ENCODE peak calls at places on chromosomes 11 and 22, in four cellular contexts. Y is esophagus squamous epithelium; J is effector memory CD4-positive, alpha-beta T cell; C is testis. S is an unnamed sample.

GRCh38 chr22:32248276-32248675 is 6.9 kb downstream of the SLC5A4 start:
- DNase-seq in Y (no peak), C (no peak), J (no peak), S (no peak)

GRCh38 chr22:28955817-28956216 is 72.4 kb downstream of the ZNRF3 start:
- DNase-seq in J (peak; percentile 56), C (no peak), Y (no peak), S (no peak)

GRCh38 chr11:88604255-88604654 is 266.7 kb upstream of the CTSC start:
- DNase-seq in Y (no peak), C (no peak), J (no peak), S (no peak)

GRCh38 chr22:26672060-26672471 is 14.7 kb downstream of the MIAT start:
- DNase-seq in C (no peak), J (peak; percentile 23), Y (no peak), S (no peak)

GRCh38 chr11:118939948-118940598 is 14.3 kb upstream of the BCL9L start:
- DNase-seq in Y (no peak), J (no peak), C (no peak), S (peak; percentile 44)

GRCh38 chr22:43983808-43984207 is 28.6 kb downstream of the SAMM50 start:
- DNase-seq in Y (no peak), C (no peak), J (no peak), S (no peak)

GRCh38 chr22:44109417-44109816 is 71.3 kb upstream of the PARVG start:
- DNase-seq in C (no peak), J (no peak), Y (no peak), S (no peak)

GRCh38 chr11:83092488-83093384 is 21.0 kb upstream of the RAB30 start:
- DNase-seq in J (no peak), C (no peak), Y (no peak), S (no peak)

GRCh38 chr11:123683616-123684170 is 29.3 kb upstream of the SCN3B start:
- DNase-seq in Y (no peak), C (no peak), J (no peak), S (no peak)

GRCh38 chr22:30591191-30591587 is 521 bp downstream of the PES1 start:
- DNase-seq in Y (no peak), C (no peak), J (no peak), S (no peak)

GRCh38 chr22:48146426-48146825 is 1384.0 kb downstream of the TBC1D22A start:
- DNase-seq in Y (no peak), C (no peak), J (no peak), S (no peak)

GRCh38 chr11:83156996-83157754 is at the start of gene PCF11:
- DNase-seq in Y (no peak), C (peak; percentile 23), J (no peak), S (no peak)

GRCh38 chr11:77084581-77085191 is 17.9 kb downstream of the CAPN5 start:
- DNase-seq in J (no peak), C (peak; percentile 47), Y (no peak), S (no peak)

GRCh38 chr11:104661481-104661880 is 236.8 kb downstream of the CASP12 start:
- DNase-seq in J (no peak), Y (no peak), C (no peak), S (no peak)

GRCh38 chr11:89443366-89444303 is 47.5 kb downstream of the NOX4 start:
- DNase-seq in C (no peak), Y (no peak), J (no peak), S (no peak)

GRCh38 chr11:86559311-86559945 is 113.0 kb downstream of the ME3 start:
- DNase-seq in J (no peak), C (peak; percentile 53), Y (no peak), S (no peak)

GRCh38 chr11:102007567-102008437 is 39.4 kb upstream of the CFAP300 start:
- DNase-seq in C (no peak), Y (no peak), J (no peak), S (no peak)

GRCh38 chr22:30868663-30869385 is 99.8 kb downstream of the MORC2 start:
- DNase-seq in J (no peak), Y (no peak), C (no peak), S (no peak)

GRCh38 chr11:27926981-27927481 is 180.9 kb downstream of the KIF18A start:
- DNase-seq in Y (no peak), J (no peak), C (no peak), S (no peak)

GRCh38 chr11:117831661-117832415 is 7.3 kb upstream of the FXYD2 start:
- DNase-seq in J (no peak), Y (no peak), C (peak; percentile 13), S (no peak)

GRCh38 chr11:47688101-47688500 is 27.1 kb downstream of the AGBL2 start:
- DNase-seq in Y (no peak), C (no peak), J (no peak), S (no peak)

DNA sequence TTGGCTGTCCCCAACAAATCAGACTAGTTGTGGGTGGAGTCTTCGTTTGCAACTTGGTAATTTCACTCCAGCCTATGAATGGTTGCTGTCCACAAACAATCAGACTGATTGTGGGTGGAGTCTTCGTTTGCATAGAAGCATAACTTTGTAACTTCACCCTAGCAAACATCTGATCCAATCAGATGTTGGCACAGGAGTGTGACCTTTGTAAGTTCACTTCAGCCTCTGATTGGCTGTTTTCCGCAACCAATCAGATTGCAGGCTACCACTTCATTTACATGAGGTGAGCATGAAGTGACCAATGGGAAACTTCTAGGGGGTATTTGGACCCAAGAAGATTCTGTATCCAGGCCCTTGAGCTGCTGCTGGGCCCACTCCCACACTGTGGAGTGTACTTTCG is 16.3 kb upstream of the CABP2 start:
- DNase-seq in C (peak; percentile 54), Y (no peak), J (no peak), S (no peak)
- H3K27ac ChIP-seq in C (no peak overlapping the region), Y (no peak overlapping the region), J (no peak overlapping the region), S (no peak overlapping the region)

GRCh38 chr22:25403284-25403606 is 161.2 kb upstream of the GRK3 start:
- DNase-seq in C (no peak), J (no peak), Y (no peak), S (no peak)
- H3K27ac ChIP-seq in C (no peak overlapping the region), J (no peak overlapping the region), Y (peak overlapping the region; percentile 75), S (no peak overlapping the region)

GRCh38 chr22:42942351-42942750 is 72.6 kb downstream of the PACSIN2 start:
- DNase-seq in C (no peak), J (no peak), Y (no peak), S (no peak)

GRCh38 chr22:42938449-42938848 is 76.5 kb downstream of the PACSIN2 start:
- DNase-seq in Y (no peak), C (no peak), J (no peak), S (no peak)

GRCh38 chr22:42939451-42939881 is 75.5 kb downstream of the PACSIN2 start:
- DNase-seq in Y (no peak), C (no peak), J (no peak), S (no peak)

GRCh38 chr22:42938976-42939375 is 76.0 kb downstream of the PACSIN2 start:
- DNase-seq in J (no peak), C (no peak), Y (no peak), S (no peak)

GRCh38 chr22:42939941-42940653 is 74.9 kb downstream of the PACSIN2 start:
- DNase-seq in J (no peak), Y (no peak), C (no peak), S (no peak)
- H3K27ac ChIP-seq in J (no peak overlapping the region), Y (peak overlapping the region; percentile 95), C (no peak overlapping the region), S (no peak overlapping the region)

DNA sequence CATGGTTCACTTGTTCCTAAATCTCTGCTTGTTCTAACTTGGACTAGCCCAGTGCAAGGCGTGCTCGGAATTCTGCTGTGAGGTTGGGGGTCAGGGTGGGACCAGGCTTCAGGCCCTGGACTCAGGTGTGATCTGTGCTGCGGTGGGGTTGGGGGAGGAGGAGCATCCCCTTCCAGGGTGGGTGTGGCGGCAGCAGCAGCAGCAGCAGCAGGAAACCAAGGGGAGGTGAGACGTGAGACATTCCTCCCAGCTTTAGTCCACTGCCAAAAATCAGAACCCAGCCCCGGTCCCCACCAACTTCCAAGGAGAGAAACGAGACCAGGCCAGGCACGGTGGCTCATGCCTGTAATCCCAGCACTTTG is 31.8 kb downstream of the A4GALT start:
- DNase-seq in Y (no peak), C (no peak), J (no peak), S (no peak)
- H3K27ac ChIP-seq in Y (peak overlapping the region; percentile 88), C (peak overlapping the region; percentile 48), J (no peak overlapping the region), S (peak overlapping the region; percentile 35)

GRCh38 chr22:39095971-39096370 is 1.1 kb upstream of the APOBEC3H start:
- DNase-seq in J (no peak), Y (no peak), C (no peak), S (no peak)

GRCh38 chr22:39098026-39098425 is 982 bp downstream of the APOBEC3H start:
- DNase-seq in C (peak; percentile 51), J (no peak), Y (no peak), S (no peak)

GRCh38 chr22:39094717-39095389 is 2.2 kb upstream of the APOBEC3H start:
- DNase-seq in Y (no peak), J (no peak), C (no peak), S (no peak)

GRCh38 chr22:39098576-39098975 is 1.5 kb downstream of the APOBEC3H start:
- DNase-seq in C (no peak), J (no peak), Y (no peak), S (no peak)

GRCh38 chr22:39097098-39098020 is at the start of gene APOBEC3H:
- DNase-seq in J (no peak), Y (no peak), C (peak; percentile 57), S (no peak)
- H3K27ac ChIP-seq in J (peak within 1 kb of the TSS; percentile 85), Y (peak within 1 kb of the TSS; percentile 21), C (peak within 1 kb of the TSS; percentile 55), S (peak within 1 kb of the TSS; percentile 51)

GRCh38 chr11:214083-214482 is 6.6 kb downstream of the RIC8A start:
- DNase-seq in C (no peak), Y (no peak), J (no peak), S (no peak)

GRCh38 chr11:218815-219593 is 11.5 kb downstream of the RIC8A start:
- DNase-seq in J (no peak), Y (no peak), C (peak; percentile 7), S (no peak)

GRCh38 chr11:217704-218103 is 10.2 kb downstream of the RIC8A start:
- DNase-seq in C (no peak), J (no peak), Y (no peak), S (no peak)

GRCh38 chr11:215581-216037 is 8.1 kb downstream of the RIC8A start:
- DNase-seq in J (no peak), C (no peak), Y (no peak), S (no peak)

DNA sequence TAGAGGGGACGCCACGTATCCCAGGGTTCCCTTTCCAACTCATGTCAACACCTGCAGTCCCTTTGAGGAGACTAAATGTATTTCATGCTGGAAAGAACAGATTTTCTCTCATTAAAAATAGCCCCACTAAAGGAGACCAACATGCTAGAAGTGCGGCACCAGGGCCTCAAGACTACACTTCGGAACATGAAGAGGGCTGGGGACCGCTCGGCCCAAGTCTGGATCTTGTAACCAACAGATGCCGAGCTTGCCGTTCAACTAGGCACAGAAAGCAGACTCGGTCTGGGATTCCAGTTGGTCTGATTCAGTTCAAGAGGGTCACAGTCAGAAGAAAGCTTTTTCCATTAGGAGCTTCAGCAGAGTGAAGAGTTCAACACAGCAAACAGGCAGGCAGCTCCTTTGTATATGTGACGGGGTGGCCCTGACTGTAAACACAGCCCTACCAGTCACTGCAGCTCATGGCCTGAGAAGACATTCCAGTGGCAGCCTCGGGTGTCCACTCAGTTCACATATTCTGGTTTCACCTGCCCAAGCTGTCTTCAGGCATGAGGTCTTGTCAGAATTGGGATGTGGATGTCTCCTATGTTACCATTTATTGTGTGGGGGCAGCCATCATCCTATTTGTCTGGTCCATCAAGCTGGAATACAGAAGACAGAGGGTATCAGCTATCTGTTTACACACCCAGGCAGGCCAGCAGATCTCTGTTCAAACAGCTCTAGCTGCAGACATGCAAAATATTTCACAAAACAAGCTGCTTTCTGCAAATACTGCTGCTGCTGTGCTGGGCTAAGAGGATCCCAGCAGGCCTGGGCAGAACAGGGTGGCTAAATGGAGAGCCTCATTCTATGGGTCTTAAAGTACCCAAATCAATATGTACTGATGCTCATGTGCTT is 8.8 kb downstream of the RIC8A start:
- DNase-seq in C (no peak), J (no peak), Y (no peak), S (no peak)
- H3K27ac ChIP-seq in C (no peak overlapping the region), J (no peak overlapping the region), Y (no peak overlapping the region), S (no peak overlapping the region)

GRCh38 chr11:92663539-92663938 is 305.9 kb upstream of the MTNR1B start:
- DNase-seq in Y (no peak), C (no peak), J (no peak), S (no peak)
- H3K27ac ChIP-seq in Y (no peak overlapping the region), C (no peak overlapping the region), J (no peak overlapping the region), S (no peak overlapping the region)

S was measured in substantia nigra.